ENCODE peak calls at places on chromosomes 3 and 15, in five cellular contexts. V, T, X, H and W are unnamed samples.
A peak's percentile ranks its signal among the peaks of the same experiment; 100 is the strongest.

GRCh38 chr3:42043116-42043796 is 47.9 kb upstream of the TRAK1 start:
- DNase-seq in V (peak; percentile 69), T (no peak), X (no peak), H (no peak), W (no peak)

GRCh38 chr3:124845406-124845805 is 41.8 kb downstream of the ITGB5 start:
- DNase-seq in V (peak; percentile 86), T (peak; percentile 94), X (no peak), H (no peak), W (no peak)

GRCh38 chr3:11477286-11477935 is 166.3 kb downstream of the VGLL4 start:
- DNase-seq in V (peak; percentile 72), T (peak; percentile 82), X (no peak), H (no peak), W (no peak)

GRCh38 chr3:50340404-50341329 is at the start of gene RASSF1:
- DNase-seq in V (peak; percentile 92), T (no peak), X (peak; percentile 77), H (peak; percentile 66), W (no peak)

GRCh38 chr3:32432045-32432710 is 40.5 kb downstream of the CMTM7 start:
- DNase-seq in V (no peak), T (no peak), X (no peak), H (no peak), W (no peak)

GRCh38 chr15:52496776-52497470 is 31.8 kb downstream of the MYO5A start:
- DNase-seq in V (no peak), T (peak; percentile 70), X (no peak), H (no peak), W (no peak)

GRCh38 chr15:30953731-30954378 is 37.6 kb downstream of the MTMR10 start:
- DNase-seq in V (no peak), T (peak; percentile 91), X (no peak), H (no peak), W (peak; percentile 85)

GRCh38 chr15:95174281-95174680 is 942.9 kb downstream of the MCTP2 start:
- DNase-seq in V (peak; percentile 63), T (no peak), X (no peak), H (no peak), W (no peak)

GRCh38 chr15:51267047-51267713 is 71.2 kb downstream of the CYP19A1 start:
- DNase-seq in V (no peak), T (no peak), X (no peak), H (no peak), W (no peak)

GRCh38 chr15:52408823-52409222 is 113.2 kb upstream of the MYO5C start:
- DNase-seq in V (no peak), T (no peak), X (no peak), H (no peak), W (no peak)

GRCh38 chr3:176767385-176767784 is 429.9 kb downstream of the TBL1XR1 start:
- DNase-seq in V (peak; percentile 72), T (peak; percentile 84), X (no peak), H (no peak), W (no peak)

GRCh38 chr3:10822708-10823515 is 6.9 kb downstream of the SLC6A11 start:
- DNase-seq in V (no peak), T (no peak), X (no peak), H (no peak), W (no peak)

GRCh38 chr3:129650256-129650872 is 43.9 kb upstream of the PLXND1 start:
- DNase-seq in V (peak; percentile 86), T (peak; percentile 84), X (peak; percentile 56), H (peak; percentile 37), W (no peak)

GRCh38 chr3:33798113-33798417 is 365 bp upstream of the PDCD6IP start:
- DNase-seq in V (no peak), T (no peak), X (no peak), H (no peak), W (no peak)

GRCh38 chr3:100226712-100227429 is 33.9 kb upstream of the TBC1D23 start:
- DNase-seq in V (no peak), T (peak; percentile 77), X (no peak), H (no peak), W (no peak)

GRCh38 chr3:116176974-116177555 is 268.2 kb downstream of the LSAMP start:
- DNase-seq in V (no peak), T (no peak), X (no peak), H (no peak), W (no peak)

GRCh38 chr3:9352917-9353823 is 9.7 kb upstream of the THUMPD3 start:
- DNase-seq in V (peak; percentile 80), T (peak; percentile 72), X (peak; percentile 55), H (peak; percentile 26), W (no peak)

GRCh38 chr15:52183562-52184173 is 7.5 kb downstream of the GNB5 start:
- DNase-seq in V (no peak), T (peak; percentile 22), X (no peak), H (no peak), W (no peak)

GRCh38 chr3:106176734-106177133 is 307.9 kb upstream of the CBLB start:
- DNase-seq in V (no peak), T (no peak), X (peak; percentile 47), H (peak; percentile 54), W (no peak)

GRCh38 chr3:40021338-40021737 is 211.9 kb downstream of the MYRIP start:
- DNase-seq in V (no peak), T (no peak), X (no peak), H (no peak), W (no peak)

GRCh38 chr15:73127302-73127936 is 75.2 kb downstream of the NEO1 start:
- DNase-seq in V (no peak), T (peak; percentile 14), X (peak; percentile 8), H (no peak), W (no peak)

GRCh38 chr3:48186993-48187578 is 1.1 kb downstream of the CDC25A start:
- DNase-seq in V (no peak), T (peak; percentile 24), X (no peak), H (no peak), W (no peak)

GRCh38 chr3:118801899-118802298 is 232.7 kb downstream of the IGSF11 start:
- DNase-seq in V (no peak), T (no peak), X (no peak), H (no peak), W (no peak)

GRCh38 chr3:191762323-191762960 is 301.5 kb downstream of the PYDC2 start:
- DNase-seq in V (no peak), T (peak; percentile 92), X (no peak), H (no peak), W (no peak)

GRCh38 chr15:82963356-82964341 is 11.1 kb upstream of the HOMER2 start:
- DNase-seq in V (no peak), T (no peak), X (no peak), H (no peak), W (no peak)

GRCh38 chr3:31829826-31830426 is 151.1 kb downstream of the OSBPL10 start:
- DNase-seq in V (no peak), T (no peak), X (no peak), H (no peak), W (no peak)

GRCh38 chr3:128800241-128801187 is 74.5 kb downstream of the RAB7A start:
- DNase-seq in V (no peak), T (no peak), X (no peak), H (peak; percentile 47), W (no peak)

GRCh38 chr3:48595075-48595525 is at the start of gene COL7A1:
- DNase-seq in V (no peak), T (no peak), X (no peak), H (no peak), W (no peak)

GRCh38 chr3:127953636-127954035 is 38.6 kb downstream of the KBTBD12 start:
- DNase-seq in V (no peak), T (no peak), X (no peak), H (no peak), W (no peak)

GRCh38 chr3:84108442-84108971 is 850.3 kb upstream of the CADM2 start:
- DNase-seq in V (no peak), T (peak; percentile 86), X (no peak), H (no peak), W (no peak)